ENCODE peak calls at places on chromosomes 3 and 15, in ten cellular contexts. One of them, this sample, is unnamed.

GRCh38 chr3:38493019-38493418 is 3.1 kb upstream of the EXOG start:
- DNase-seq in iris pigment epithelial cell: peak; percentile 78
- DNase-seq in DMS79 treated with DMSO at 0.1 percent for 48 hours: no peak
- DNase-seq in NCI-H460: no peak
- DNase-seq in fibroblast of mammary gland: peak; percentile 48
- DNase-seq in activated CD4-positive, alpha-beta T cell treated with anti-CD3 and anti-CD28 coated beads for 48 hours: no peak
- DNase-seq in fibroblast of the conjunctiva: peak; percentile 28
- DNase-seq in AG09319: peak; percentile 23
- DNase-seq in progenitor cell of endocrine pancreas: no peak
- DNase-seq in T-cell: no peak
- DNase-seq in this sample: no peak

GRCh38 chr3:151085227-151085888 is at the start of gene MED12L:
- DNase-seq in activated CD4-positive, alpha-beta T cell treated with anti-CD3 and anti-CD28 coated beads for 48 hours: peak; percentile 70
- DNase-seq in NCI-H460: peak; percentile 53
- DNase-seq in iris pigment epithelial cell: peak; percentile 86
- DNase-seq in fibroblast of mammary gland: peak; percentile 60
- DNase-seq in AG09319: peak; percentile 23
- DNase-seq in fibroblast of the conjunctiva: peak; percentile 21
- DNase-seq in progenitor cell of endocrine pancreas: peak; percentile 77
- DNase-seq in T-cell: peak; percentile 14
- DNase-seq in DMS79 treated with DMSO at 0.1 percent for 48 hours: peak; percentile 56
- DNase-seq in this sample: peak; percentile 49

GRCh38 chr3:62131620-62132019 is 241.7 kb downstream of the FEZF2 start:
- DNase-seq in AG09319: no peak
- DNase-seq in iris pigment epithelial cell: peak; percentile 28
- DNase-seq in progenitor cell of endocrine pancreas: no peak
- DNase-seq in activated CD4-positive, alpha-beta T cell treated with anti-CD3 and anti-CD28 coated beads for 48 hours: no peak
- DNase-seq in DMS79 treated with DMSO at 0.1 percent for 48 hours: no peak
- DNase-seq in NCI-H460: peak; percentile 4
- DNase-seq in fibroblast of the conjunctiva: no peak
- DNase-seq in T-cell: no peak
- DNase-seq in fibroblast of mammary gland: peak; percentile 43
- DNase-seq in this sample: no peak

GRCh38 chr3:71262368-71263265 is 320.9 kb downstream of the FOXP1 start:
- DNase-seq in iris pigment epithelial cell: no peak
- DNase-seq in AG09319: no peak
- DNase-seq in progenitor cell of endocrine pancreas: no peak
- DNase-seq in fibroblast of the conjunctiva: no peak
- DNase-seq in DMS79 treated with DMSO at 0.1 percent for 48 hours: no peak
- DNase-seq in T-cell: no peak
- DNase-seq in NCI-H460: no peak
- DNase-seq in fibroblast of mammary gland: no peak
- DNase-seq in activated CD4-positive, alpha-beta T cell treated with anti-CD3 and anti-CD28 coated beads for 48 hours: peak; percentile 12
- DNase-seq in this sample: no peak

GRCh38 chr3:111607242-111607641 is 12.1 kb upstream of the ZBED2 start:
- DNase-seq in activated CD4-positive, alpha-beta T cell treated with anti-CD3 and anti-CD28 coated beads for 48 hours: no peak
- DNase-seq in progenitor cell of endocrine pancreas: no peak
- DNase-seq in NCI-H460: no peak
- DNase-seq in iris pigment epithelial cell: no peak
- DNase-seq in fibroblast of the conjunctiva: no peak
- DNase-seq in AG09319: no peak
- DNase-seq in T-cell: no peak
- DNase-seq in DMS79 treated with DMSO at 0.1 percent for 48 hours: no peak
- DNase-seq in fibroblast of mammary gland: no peak
- DNase-seq in this sample: no peak

GRCh38 chr3:141000027-141000663 is 51.0 kb upstream of the SPSB4 start:
- DNase-seq in AG09319: peak; percentile 14
- DNase-seq in activated CD4-positive, alpha-beta T cell treated with anti-CD3 and anti-CD28 coated beads for 48 hours: peak; percentile 63
- DNase-seq in fibroblast of the conjunctiva: peak; percentile 4
- DNase-seq in progenitor cell of endocrine pancreas: peak; percentile 38
- DNase-seq in fibroblast of mammary gland: peak; percentile 56
- DNase-seq in T-cell: peak; percentile 45
- DNase-seq in DMS79 treated with DMSO at 0.1 percent for 48 hours: no peak
- DNase-seq in NCI-H460: peak; percentile 33
- DNase-seq in iris pigment epithelial cell: peak; percentile 54
- DNase-seq in this sample: no peak

GRCh38 chr15:57537072-57537471 is 54.6 kb upstream of the MYZAP start:
- DNase-seq in fibroblast of the conjunctiva: peak; percentile 87
- DNase-seq in NCI-H460: no peak
- DNase-seq in fibroblast of mammary gland: peak; percentile 83
- DNase-seq in progenitor cell of endocrine pancreas: no peak
- DNase-seq in iris pigment epithelial cell: peak; percentile 51
- DNase-seq in activated CD4-positive, alpha-beta T cell treated with anti-CD3 and anti-CD28 coated beads for 48 hours: no peak
- DNase-seq in DMS79 treated with DMSO at 0.1 percent for 48 hours: peak; percentile 38
- DNase-seq in T-cell: no peak
- DNase-seq in AG09319: peak; percentile 87
- DNase-seq in this sample: no peak

GRCh38 chr3:127115691-127116351 is 77.1 kb upstream of the PRR23E start:
- DNase-seq in progenitor cell of endocrine pancreas: no peak
- DNase-seq in activated CD4-positive, alpha-beta T cell treated with anti-CD3 and anti-CD28 coated beads for 48 hours: no peak
- DNase-seq in DMS79 treated with DMSO at 0.1 percent for 48 hours: no peak
- DNase-seq in NCI-H460: no peak
- DNase-seq in T-cell: no peak
- DNase-seq in AG09319: no peak
- DNase-seq in iris pigment epithelial cell: no peak
- DNase-seq in fibroblast of mammary gland: no peak
- DNase-seq in fibroblast of the conjunctiva: no peak
- DNase-seq in this sample: no peak

GRCh38 chr3:136021798-136022197 is 56.3 kb downstream of the PPP2R3A start:
- DNase-seq in NCI-H460: no peak
- DNase-seq in fibroblast of mammary gland: peak; percentile 62
- DNase-seq in fibroblast of the conjunctiva: no peak
- DNase-seq in DMS79 treated with DMSO at 0.1 percent for 48 hours: no peak
- DNase-seq in activated CD4-positive, alpha-beta T cell treated with anti-CD3 and anti-CD28 coated beads for 48 hours: no peak
- DNase-seq in T-cell: no peak
- DNase-seq in iris pigment epithelial cell: no peak
- DNase-seq in progenitor cell of endocrine pancreas: no peak
- DNase-seq in AG09319: no peak
- DNase-seq in this sample: no peak

GRCh38 chr15:84658788-84659411 is 901 bp upstream of the NMB start:
- DNase-seq in fibroblast of mammary gland: no peak
- DNase-seq in iris pigment epithelial cell: no peak
- DNase-seq in NCI-H460: no peak
- DNase-seq in activated CD4-positive, alpha-beta T cell treated with anti-CD3 and anti-CD28 coated beads for 48 hours: no peak
- DNase-seq in AG09319: no peak
- DNase-seq in progenitor cell of endocrine pancreas: no peak
- DNase-seq in fibroblast of the conjunctiva: no peak
- DNase-seq in DMS79 treated with DMSO at 0.1 percent for 48 hours: peak; percentile 6
- DNase-seq in T-cell: no peak
- DNase-seq in this sample: no peak

GRCh38 chr3:36488077-36488789 is 107.9 kb downstream of the STAC start:
- DNase-seq in T-cell: no peak
- DNase-seq in DMS79 treated with DMSO at 0.1 percent for 48 hours: no peak
- DNase-seq in NCI-H460: no peak
- DNase-seq in progenitor cell of endocrine pancreas: no peak
- DNase-seq in iris pigment epithelial cell: peak; percentile 14
- DNase-seq in fibroblast of mammary gland: no peak
- DNase-seq in AG09319: no peak
- DNase-seq in activated CD4-positive, alpha-beta T cell treated with anti-CD3 and anti-CD28 coated beads for 48 hours: no peak
- DNase-seq in fibroblast of the conjunctiva: no peak
- DNase-seq in this sample: no peak

This sample was measured in D721Med.